ENCODE peak calls at places on chromosomes 3 and 15, in five cellular contexts. M is AG04450, Z is brain microvascular endothelial cell, J is PC-3, P is stomach. O is an unnamed sample.

GRCh38 chr3:108511055-108511454 is 659 bp upstream of the MYH15 start:
- DNase-seq in P (no peak), M (no peak), J (no peak), Z (no peak), O (no peak)

GRCh38 chr3:13457593-13457992 is 22.5 kb upstream of the HDAC11 start:
- DNase-seq in J (no peak), P (no peak), Z (no peak), M (no peak), O (no peak)

GRCh38 chr15:78347586-78348543 is 7.7 kb downstream of the CRABP1 start:
- DNase-seq in P (no peak), M (no peak), Z (no peak), J (peak; percentile 56), O (no peak)

GRCh38 chr15:38736686-38737085 is 172.1 kb upstream of the RASGRP1 start:
- DNase-seq in Z (no peak), M (no peak), P (no peak), J (no peak), O (no peak)

GRCh38 chr3:4994823-4995499 is 15.7 kb downstream of the BHLHE40 start:
- DNase-seq in Z (peak; percentile 94), J (peak; percentile 92), M (no peak), P (peak; percentile 59), O (peak; percentile 64)

GRCh38 chr3:132417695-132418520 is 606 bp downstream of the DNAJC13 start:
- DNase-seq in J (peak; percentile 62), M (peak; percentile 20), P (peak; percentile 49), Z (peak; percentile 67), O (peak; percentile 77)

GRCh38 chr3:127794402-127794801 is 27.9 kb downstream of the MGLL start:
- DNase-seq in J (no peak), Z (no peak), M (no peak), P (no peak), O (no peak)

GRCh38 chr15:100859970-100860828 is 19.4 kb upstream of the ALDH1A3 start:
- DNase-seq in M (no peak), J (no peak), Z (no peak), P (no peak), O (no peak)

GRCh38 chr3:138696661-138697370 is 88.2 kb downstream of the FAIM start:
- DNase-seq in P (no peak), Z (no peak), J (no peak), M (no peak), O (no peak)

GRCh38 chr3:49362579-49362978 is 4.4 kb upstream of the GPX1 start:
- DNase-seq in P (no peak), Z (no peak), J (no peak), M (no peak), O (no peak)
- H3K27ac ChIP-seq in P (no peak overlapping the region), Z (no peak overlapping the region), J (no peak overlapping the region), M (peak overlapping the region; percentile 68), O (peak overlapping the region; percentile 48)

GRCh38 chr15:68051109-68051508 is 3.0 kb upstream of the PIAS1 start:
- DNase-seq in M (no peak), P (no peak), J (no peak), Z (no peak), O (no peak)
- TF ChIP-seq CTCF in M (no peak), P (no peak), J (peak; percentile 28), Z (no peak), O (no peak)

GRCh38 chr3:149776170-149776569 is 16.2 kb downstream of the ANKUB1 start:
- DNase-seq in M (no peak), J (no peak), Z (no peak), P (no peak), O (no peak)

GRCh38 chr3:149783576-149783975 is 8.8 kb downstream of the ANKUB1 start:
- DNase-seq in Z (no peak), P (no peak), J (peak; percentile 61), M (peak; percentile 72), O (peak; percentile 82)

GRCh38 chr3:149784064-149784704 is 8.2 kb downstream of the ANKUB1 start:
- DNase-seq in Z (no peak), P (no peak), M (peak; percentile 16), J (peak; percentile 7), O (peak; percentile 42)

GRCh38 chr3:149777414-149778214 is 14.7 kb downstream of the ANKUB1 start:
- DNase-seq in M (no peak), P (no peak), J (no peak), Z (no peak), O (no peak)

DNA sequence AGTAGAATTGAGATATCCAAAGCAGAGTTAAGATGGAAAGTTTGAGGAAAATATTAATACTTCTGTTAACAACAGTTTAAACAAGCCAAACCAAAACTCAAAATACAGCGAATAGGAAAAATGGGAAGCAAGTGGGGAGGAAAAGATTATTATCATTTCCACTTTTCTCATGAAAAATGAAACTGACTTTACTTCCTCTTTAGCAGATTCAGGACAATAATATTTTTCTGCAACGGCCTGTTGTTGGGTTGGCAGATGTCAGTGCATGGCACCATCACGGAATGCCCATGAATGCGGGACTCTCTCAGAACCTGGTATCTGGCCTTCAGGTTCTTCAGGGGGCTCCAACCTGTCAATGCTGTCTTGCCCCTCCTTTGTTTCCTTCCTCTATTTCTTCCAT is 11.1 kb downstream of the ANKUB1 start:
- DNase-seq in Z (no peak), J (no peak), P (no peak), M (no peak), O (no peak)
- H3K27ac ChIP-seq in Z (no peak overlapping the region), J (no peak overlapping the region), P (no peak overlapping the region), M (no peak overlapping the region), O (no peak overlapping the region)

GRCh38 chr3:15858547-15859506 is 61.0 kb upstream of the ANKRD28 start:
- DNase-seq in M (no peak), Z (no peak), J (peak; percentile 55), P (peak; percentile 85), O (peak; percentile 26)
- TF ChIP-seq CTCF in M (no peak), Z (peak; percentile 9), J (no peak), P (peak; percentile 8), O (no peak)

O was measured in RWPE1.